ENCODE peak calls at places on chromosomes 1 and 21, in four cellular contexts. U is pancreas, I is suprapubic skin, P is sigmoid colon. L is an unnamed sample.

GRCh38 chr1:155324717-155325595 is 4.3 kb downstream of the RUSC1 start:
- DNase-seq in U (peak; percentile 62), I (peak; percentile 81), P (peak; percentile 86), L (peak; percentile 66)

GRCh38 chr1:182681516-182681915 is 2.9 kb downstream of the RGS8 start:
- DNase-seq in U (no peak), I (no peak), P (no peak), L (no peak)

GRCh38 chr1:85421179-85421578 is 43.8 kb downstream of the DDAH1 start:
- DNase-seq in U (no peak), I (no peak), P (no peak), L (no peak)

GRCh38 chr21:33425825-33426224 is 22.6 kb downstream of the IFNGR2 start:
- DNase-seq in U (no peak), I (no peak), P (no peak), L (no peak)

GRCh38 chr1:87292684-87293493 is 35.8 kb upstream of the LMO4 start:
- DNase-seq in U (peak; percentile 18), I (no peak), P (no peak), L (peak; percentile 65)

GRCh38 chr21:17613242-17613676 is 558 bp upstream of the BTG3 start:
- DNase-seq in U (peak; percentile 12), I (no peak), P (peak; percentile 88), L (peak; percentile 17)

GRCh38 chr1:226649780-226650179 is 89.3 kb downstream of the ITPKB start:
- DNase-seq in U (no peak), I (no peak), P (no peak), L (no peak)

GRCh38 chr1:59976194-59977074 is 49.9 kb upstream of the CYP2J2 start:
- DNase-seq in U (peak; percentile 31), I (no peak), P (peak; percentile 75), L (peak; percentile 83)

GRCh38 chr1:11727119-11727518 is 8.8 kb upstream of the AGTRAP start:
- DNase-seq in U (no peak), I (no peak), P (no peak), L (no peak)

GRCh38 chr1:203081465-203082355 is 4.1 kb downstream of the MYOG start:
- DNase-seq in U (no peak), I (peak; percentile 61), P (peak; percentile 27), L (no peak)

GRCh38 chr1:211331011-211331709 is 4.5 kb downstream of the TRAF5 start:
- DNase-seq in U (no peak), I (no peak), P (no peak), L (no peak)

GRCh38 chr21:14046401-14046800 is 164.4 kb downstream of the LIPI start:
- DNase-seq in U (no peak), I (no peak), P (no peak), L (no peak)

GRCh38 chr1:64983110-64983509 is 16.8 kb upstream of the JAK1 start:
- DNase-seq in U (no peak), I (no peak), P (no peak), L (no peak)

DNA sequence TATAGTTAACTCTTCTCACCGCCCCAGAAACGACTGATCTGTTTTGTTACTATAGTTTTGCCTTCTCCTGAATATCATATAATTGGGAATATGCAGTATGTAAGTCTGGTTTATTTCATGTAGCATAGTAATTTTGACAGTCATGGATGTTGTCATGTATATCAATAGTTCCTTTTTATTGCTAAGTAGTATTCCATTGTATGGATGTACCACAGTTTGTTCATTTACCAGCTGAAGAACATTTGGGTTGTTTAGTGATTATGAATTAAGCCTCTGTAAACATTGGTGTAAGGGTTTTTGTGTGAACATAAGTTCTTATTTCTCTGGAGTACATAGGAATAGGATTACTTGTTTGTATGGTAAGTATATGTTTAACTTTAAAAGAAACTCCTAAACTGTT is 55.5 kb downstream of the ACTL8 start:
- DNase-seq in U (no peak), I (no peak), P (no peak), L (no peak)
- TF ChIP-seq CTCF in U (no peak), I (no peak), P (no peak), L (no peak)

DNA sequence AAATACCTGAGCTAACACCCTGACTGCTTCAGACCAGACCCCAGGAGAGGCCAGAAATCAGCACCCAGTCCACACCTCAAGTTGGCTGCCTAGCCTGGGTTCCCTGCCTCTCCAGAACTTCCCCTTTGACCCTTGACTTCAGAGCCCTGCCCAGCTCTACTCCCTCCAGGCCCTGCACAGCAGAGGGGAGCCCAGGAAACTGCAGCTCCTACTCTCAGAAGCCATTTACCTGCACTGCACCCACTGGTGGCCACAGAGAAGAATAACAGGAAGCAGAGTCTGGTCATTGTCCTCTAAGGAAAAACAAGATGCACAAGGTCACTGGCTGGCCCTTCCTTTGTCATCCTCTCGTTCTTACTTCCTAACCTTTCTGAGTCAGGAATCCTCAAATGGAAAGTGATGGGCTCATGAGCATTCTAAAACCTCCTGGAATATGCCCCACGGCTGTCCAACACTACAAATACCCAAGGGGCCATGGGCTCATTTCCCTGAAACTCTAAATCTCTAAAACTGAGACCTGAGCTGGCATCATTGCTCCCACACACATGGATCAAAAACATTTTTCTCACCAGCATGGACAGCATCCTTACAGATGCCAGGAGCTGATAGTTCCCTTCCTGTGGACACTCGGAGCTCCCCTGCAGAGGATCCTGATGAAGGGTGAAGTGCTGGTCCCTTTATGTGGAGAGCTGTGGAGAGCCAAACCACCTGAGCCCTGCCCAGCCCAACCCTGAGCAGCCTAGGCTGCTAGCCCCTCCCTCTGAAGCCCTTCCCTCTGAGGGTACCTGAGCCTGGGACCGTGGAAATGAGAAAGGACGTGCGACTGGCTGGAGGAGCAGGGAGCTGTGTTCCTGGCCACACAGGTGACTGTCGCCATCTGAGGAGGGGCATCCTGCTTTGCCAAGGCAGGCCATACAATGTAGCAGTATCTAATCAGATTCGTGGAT is at the start of gene ITLN2:
- DNase-seq in U (no peak), I (no peak), P (no peak), L (peak; percentile 54)
- TF ChIP-seq CTCF in U (peak; percentile 26), I (no peak), P (no peak), L (peak; percentile 60)

DNA sequence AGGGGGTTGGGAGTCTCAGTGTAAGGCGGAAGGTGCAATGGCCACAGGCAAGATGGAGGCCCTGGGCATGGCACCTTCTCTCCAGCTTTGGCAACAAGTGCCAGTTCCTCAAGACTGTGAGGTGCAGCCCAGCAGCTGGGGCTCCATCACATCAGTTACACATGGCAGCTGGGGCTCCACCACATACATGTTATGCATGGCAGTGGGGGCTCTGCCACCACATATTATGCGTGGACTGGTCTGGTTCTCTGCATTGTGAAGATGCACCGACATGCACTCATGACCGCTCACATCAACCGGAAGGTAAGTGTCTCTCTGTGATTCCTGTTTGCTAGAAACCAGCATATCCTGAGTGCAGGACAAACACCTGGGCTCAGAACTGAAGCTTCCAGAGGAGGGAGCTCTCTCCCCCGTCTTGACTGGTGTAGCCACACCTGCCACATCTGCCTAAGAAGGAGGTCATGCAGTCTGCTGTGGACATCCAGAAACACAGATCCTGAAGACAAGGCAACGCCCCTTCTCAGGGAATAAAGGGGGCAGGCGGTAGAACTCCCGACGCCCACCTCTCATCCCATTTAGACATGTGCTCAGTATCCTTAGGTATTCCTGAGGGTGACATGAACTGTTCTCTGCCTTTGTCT is 104.1 kb upstream of the TMPRSS2 start:
- DNase-seq in U (no peak), I (no peak), P (peak; percentile 42), L (no peak)
- TF ChIP-seq CTCF in U (no peak), I (no peak), P (no peak), L (no peak)

GRCh38 chr1:198084509-198084908 is 72.3 kb upstream of the NEK7 start:
- DNase-seq in U (no peak), I (no peak), P (no peak), L (no peak)
- TF ChIP-seq CTCF in U (no peak), I (no peak), P (no peak), L (no peak)

DNA sequence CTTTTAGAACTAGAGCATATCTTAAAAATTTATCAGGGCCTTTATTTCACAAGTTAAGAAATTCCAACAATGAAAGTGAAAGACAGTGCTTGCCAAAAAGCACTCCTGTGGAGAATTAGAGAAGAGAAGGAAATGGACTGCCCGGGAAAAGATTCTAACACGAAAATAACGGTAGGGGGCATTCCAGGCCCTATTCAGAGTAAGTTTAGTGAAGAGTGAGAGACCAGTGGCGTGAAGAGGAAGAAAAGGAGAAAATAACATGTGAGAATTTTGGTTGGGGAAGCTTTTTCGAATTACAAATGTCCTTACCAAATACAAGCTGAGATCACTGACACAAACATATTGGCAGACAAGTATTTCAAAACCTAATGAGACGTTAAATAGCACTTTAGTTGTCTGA is 38.4 kb upstream of the RBM34 start:
- DNase-seq in U (no peak), I (no peak), P (no peak), L (no peak)
- TF ChIP-seq CTCF in U (no peak), I (no peak), P (no peak), L (no peak)